ENCODE peak calls at places on chromosomes 4 and X, in six cellular contexts. L is activated CD8-positive, alpha-beta T cell treated with anti-CD3 and anti-CD28 coated beads, Interleukin-2, amount 10 ng/mL, durations not matched to agents 7 days and 5 days; W is fibroblast of the conjunctiva; B is iris pigment epithelial cell; N is head of caudate nucleus; E is nephron progenitor cell. X is an unnamed sample.

GRCh38 chrX:79081895-79082512 is 62.5 kb upstream of the GPR174 start:
- DNase-seq in L (peak; percentile 49), B (peak; percentile 17), N (no peak), W (peak; percentile 23), E (peak; percentile 1), X (peak; percentile 52)

GRCh38 chr4:112968456-112969159 is 80.8 kb upstream of the ANK2 start:
- DNase-seq in L (no peak), E (no peak), N (no peak), B (peak; percentile 14), W (no peak), X (no peak)

GRCh38 chr4:32374201-32374600 is 1654.0 kb downstream of the PCDH7 start:
- DNase-seq in B (no peak), W (no peak), E (no peak), L (no peak), N (no peak), X (no peak)

GRCh38 chr4:41076481-41076880 is 137.9 kb downstream of the APBB2 start:
- DNase-seq in L (no peak), N (no peak), W (no peak), E (no peak), B (no peak), X (no peak)

GRCh38 chr4:98745372-98745771 is 87.0 kb upstream of the TSPAN5 start:
- DNase-seq in B (peak; percentile 53), W (no peak), N (no peak), E (no peak), L (no peak), X (no peak)

GRCh38 chrX:57227691-57228090 is 58.8 kb upstream of the FAAH2 start:
- DNase-seq in L (peak; percentile 20), W (no peak), B (no peak), N (no peak), E (no peak), X (no peak)

GRCh38 chr4:81635128-81635527 is 163.4 kb upstream of the RASGEF1B start:
- DNase-seq in W (no peak), B (no peak), L (no peak), E (no peak), N (no peak), X (no peak)

GRCh38 chr4:139934336-139934735 is 219.6 kb downstream of the MAML3 start:
- DNase-seq in W (no peak), N (no peak), E (no peak), B (peak; percentile 60), L (no peak), X (no peak)

GRCh38 chrX:44101300-44101699 is 128.1 kb upstream of the NDP start:
- DNase-seq in E (no peak), B (peak; percentile 8), L (no peak), N (no peak), W (no peak), X (no peak)

GRCh38 chr4:20254517-20255250 is 3.0 kb downstream of the SLIT2 start:
- DNase-seq in B (peak; percentile 61), L (no peak), W (no peak), N (peak; percentile 58), E (peak; percentile 75), X (no peak)

GRCh38 chr4:121192500-121192899 is 28.4 kb upstream of the TNIP3 start:
- DNase-seq in E (peak; percentile 15), W (peak; percentile 23), N (no peak), L (no peak), B (peak; percentile 47), X (peak; percentile 49)

GRCh38 chr4:55398966-55399365 is 3.2 kb downstream of the TMEM165 start:
- DNase-seq in E (no peak), W (no peak), B (no peak), L (no peak), N (no peak), X (no peak)

GRCh38 chr4:114417214-114417613 is 181.4 kb upstream of the UGT8 start:
- DNase-seq in N (no peak), L (no peak), B (no peak), W (no peak), E (no peak), X (no peak)

GRCh38 chr4:80912350-80912749 is 118.2 kb upstream of the BMP3 start:
- DNase-seq in B (no peak), W (no peak), N (no peak), E (no peak), L (no peak), X (no peak)

GRCh38 chr4:116122131-116122530 is 963.2 kb downstream of the TRAM1L1 start:
- DNase-seq in L (no peak), E (no peak), N (no peak), B (peak; percentile 4), W (peak; percentile 16), X (no peak)

GRCh38 chr4:77777135-77777777 is 41.9 kb downstream of the CNOT6L start:
- DNase-seq in W (no peak), B (peak; percentile 45), N (no peak), L (no peak), E (no peak), X (no peak)

GRCh38 chrX:8323356-8323755 is 141.3 kb upstream of the VCX3B start:
- DNase-seq in W (no peak), E (no peak), B (no peak), L (no peak), N (no peak), X (no peak)

GRCh38 chrX:133414399-133415275 is 652 bp downstream of the GPC4 start:
- DNase-seq in E (peak; percentile 70), B (peak; percentile 16), W (no peak), N (no peak), L (no peak), X (no peak)

GRCh38 chr4:159142254-159142653 is 39.4 kb downstream of the RAPGEF2 start:
- DNase-seq in B (peak; percentile 63), N (no peak), L (no peak), W (peak; percentile 21), E (no peak), X (no peak)

GRCh38 chr4:25234390-25235367 is 846 bp downstream of the PI4K2B start:
- DNase-seq in N (peak; percentile 21), B (peak; percentile 87), E (peak; percentile 66), L (peak; percentile 60), W (peak; percentile 74), X (peak; percentile 78)

GRCh38 chr4:185101354-185101890 is 41.6 kb upstream of the SLC25A4 start:
- DNase-seq in N (no peak), W (peak; percentile 27), E (no peak), L (no peak), B (peak; percentile 3), X (no peak)

GRCh38 chr4:153643406-153644016 is 40.6 kb upstream of the TLR2 start:
- DNase-seq in W (peak; percentile 14), N (no peak), L (no peak), B (peak; percentile 60), E (no peak), X (peak; percentile 47)

GRCh38 chr4:6873291-6873690 is 36.3 kb upstream of the TBC1D14 start:
- DNase-seq in W (no peak), B (no peak), L (no peak), N (no peak), E (no peak), X (no peak)

GRCh38 chrX:16953606-16954211 is 7.3 kb downstream of the REPS2 start:
- DNase-seq in L (no peak), N (no peak), W (no peak), B (no peak), E (no peak), X (no peak)

GRCh38 chrX:154396948-154397887 is 959 bp upstream of the RPL10 start:
- DNase-seq in L (peak; percentile 71), E (peak; percentile 63), N (peak; percentile 35), W (no peak), B (peak; percentile 59), X (peak; percentile 67)

GRCh38 chrX:8955521-8955920 is 78.4 kb downstream of the FAM9B start:
- DNase-seq in L (no peak), N (no peak), B (no peak), W (no peak), E (no peak), X (no peak)

GRCh38 chr4:39323836-39324235 is 42.3 kb downstream of the RFC1 start:
- DNase-seq in E (no peak), W (no peak), B (no peak), L (no peak), N (no peak), X (no peak)

GRCh38 chr4:141703497-141703896 is 67.1 kb downstream of the IL15 start:
- DNase-seq in W (no peak), B (no peak), N (no peak), E (no peak), L (no peak), X (no peak)

GRCh38 chr4:147160908-147161513 is 215.3 kb upstream of the TTC29 start:
- DNase-seq in N (no peak), W (peak; percentile 61), L (peak; percentile 21), E (peak; percentile 28), B (peak; percentile 74), X (peak; percentile 6)

GRCh38 chrX:5915783-5916182 is 312.9 kb downstream of the NLGN4X start:
- DNase-seq in W (no peak), N (no peak), B (no peak), E (no peak), L (no peak), X (no peak)

GRCh38 chr4:52572936-52573485 is 86.1 kb downstream of the USP46 start:
- DNase-seq in B (peak; percentile 74), E (no peak), N (no peak), L (no peak), W (no peak), X (no peak)

GRCh38 chr4:125198916-125199315 is 115.8 kb upstream of the FAT4 start:
- DNase-seq in N (no peak), L (no peak), B (peak; percentile 23), W (no peak), E (no peak), X (peak; percentile 16)

GRCh38 chr4:172979332-172979731 is 189.3 kb upstream of the GALNT7 start:
- DNase-seq in E (no peak), L (no peak), W (no peak), B (no peak), N (no peak), X (no peak)

GRCh38 chr4:185713272-185713671 is 98.7 kb downstream of the SORBS2 start:
- DNase-seq in E (no peak), B (peak; percentile 89), W (no peak), L (no peak), N (no peak), X (no peak)

GRCh38 chr4:144347116-144347515 is 206.6 kb upstream of the GYPA start:
- DNase-seq in W (no peak), E (no peak), B (no peak), L (no peak), N (no peak), X (no peak)